ENCODE peak calls at places on chromosomes 1 and 21, in eight cellular contexts. One of them, this sample, is unnamed.

GRCh38 chr1:55131218-55131617 is 83.9 kb downstream of the USP24 start:
- DNase-seq in WTC11: no peak
- DNase-seq in mesothelial cell of epicardium: no peak
- DNase-seq in activated CD8-positive, alpha-beta memory T cell treated with anti-CD3 and anti-CD28 coated beads for 24 hours: no peak
- DNase-seq in NCI-H524 treated with DMSO at 0.1 percent for 48 hours: no peak
- DNase-seq in effector memory CD8-positive, alpha-beta T cell: no peak
- DNase-seq in tibial nerve: no peak
- DNase-seq in AG09309: no peak
- DNase-seq in this sample: no peak

GRCh38 chr1:228838717-228839500 is 103.6 kb downstream of the RHOU start:
- DNase-seq in WTC11: no peak
- DNase-seq in mesothelial cell of epicardium: no peak
- DNase-seq in activated CD8-positive, alpha-beta memory T cell treated with anti-CD3 and anti-CD28 coated beads for 24 hours: peak; percentile 19
- DNase-seq in NCI-H524 treated with DMSO at 0.1 percent for 48 hours: no peak
- DNase-seq in effector memory CD8-positive, alpha-beta T cell: no peak
- DNase-seq in tibial nerve: no peak
- DNase-seq in AG09309: no peak
- DNase-seq in this sample: no peak

GRCh38 chr21:39640754-39641153 is 28.0 kb downstream of the B3GALT5 start:
- DNase-seq in WTC11: no peak
- DNase-seq in mesothelial cell of epicardium: no peak
- DNase-seq in activated CD8-positive, alpha-beta memory T cell treated with anti-CD3 and anti-CD28 coated beads for 24 hours: no peak
- DNase-seq in NCI-H524 treated with DMSO at 0.1 percent for 48 hours: no peak
- DNase-seq in effector memory CD8-positive, alpha-beta T cell: no peak
- DNase-seq in tibial nerve: no peak
- DNase-seq in AG09309: no peak
- DNase-seq in this sample: no peak

GRCh38 chr1:201436969-201437368 is 15.4 kb upstream of the TNNI1 start:
- DNase-seq in WTC11: no peak
- DNase-seq in mesothelial cell of epicardium: no peak
- DNase-seq in activated CD8-positive, alpha-beta memory T cell treated with anti-CD3 and anti-CD28 coated beads for 24 hours: no peak
- DNase-seq in NCI-H524 treated with DMSO at 0.1 percent for 48 hours: no peak
- DNase-seq in effector memory CD8-positive, alpha-beta T cell: no peak
- DNase-seq in tibial nerve: no peak
- DNase-seq in AG09309: no peak
- DNase-seq in this sample: no peak

GRCh38 chr1:159804924-159805323 is 2.8 kb downstream of the FCRL6 start:
- DNase-seq in WTC11: no peak
- DNase-seq in mesothelial cell of epicardium: no peak
- DNase-seq in activated CD8-positive, alpha-beta memory T cell treated with anti-CD3 and anti-CD28 coated beads for 24 hours: no peak
- DNase-seq in NCI-H524 treated with DMSO at 0.1 percent for 48 hours: no peak
- DNase-seq in effector memory CD8-positive, alpha-beta T cell: no peak
- DNase-seq in tibial nerve: no peak
- DNase-seq in AG09309: no peak
- DNase-seq in this sample: no peak

GRCh38 chr1:6298530-6298929 is 37.6 kb upstream of the GPR153 start:
- DNase-seq in WTC11: no peak
- DNase-seq in mesothelial cell of epicardium: no peak
- DNase-seq in activated CD8-positive, alpha-beta memory T cell treated with anti-CD3 and anti-CD28 coated beads for 24 hours: no peak
- DNase-seq in NCI-H524 treated with DMSO at 0.1 percent for 48 hours: no peak
- DNase-seq in effector memory CD8-positive, alpha-beta T cell: no peak
- DNase-seq in tibial nerve: no peak
- DNase-seq in AG09309: no peak
- DNase-seq in this sample: no peak

GRCh38 chr1:65741993-65742392 is 50.7 kb upstream of the PDE4B start:
- DNase-seq in WTC11: no peak
- DNase-seq in mesothelial cell of epicardium: no peak
- DNase-seq in activated CD8-positive, alpha-beta memory T cell treated with anti-CD3 and anti-CD28 coated beads for 24 hours: no peak
- DNase-seq in NCI-H524 treated with DMSO at 0.1 percent for 48 hours: no peak
- DNase-seq in effector memory CD8-positive, alpha-beta T cell: no peak
- DNase-seq in tibial nerve: no peak
- DNase-seq in AG09309: no peak
- DNase-seq in this sample: no peak

GRCh38 chr1:154726443-154726842 is 118.5 kb upstream of the ADAR start:
- DNase-seq in WTC11: no peak
- DNase-seq in mesothelial cell of epicardium: no peak
- DNase-seq in activated CD8-positive, alpha-beta memory T cell treated with anti-CD3 and anti-CD28 coated beads for 24 hours: no peak
- DNase-seq in NCI-H524 treated with DMSO at 0.1 percent for 48 hours: no peak
- DNase-seq in effector memory CD8-positive, alpha-beta T cell: no peak
- DNase-seq in tibial nerve: no peak
- DNase-seq in AG09309: no peak
- DNase-seq in this sample: no peak

GRCh38 chr1:109514846-109515245 is 5.3 kb upstream of the AMIGO1 start:
- DNase-seq in WTC11: no peak
- DNase-seq in mesothelial cell of epicardium: no peak
- DNase-seq in activated CD8-positive, alpha-beta memory T cell treated with anti-CD3 and anti-CD28 coated beads for 24 hours: no peak
- DNase-seq in NCI-H524 treated with DMSO at 0.1 percent for 48 hours: no peak
- DNase-seq in effector memory CD8-positive, alpha-beta T cell: no peak
- DNase-seq in tibial nerve: no peak
- DNase-seq in AG09309: no peak
- DNase-seq in this sample: no peak

GRCh38 chr1:221742555-221743415 is 896 bp upstream of the DUSP10 start:
- DNase-seq in WTC11: peak; percentile 78
- DNase-seq in mesothelial cell of epicardium: peak; percentile 42
- DNase-seq in activated CD8-positive, alpha-beta memory T cell treated with anti-CD3 and anti-CD28 coated beads for 24 hours: peak; percentile 91
- DNase-seq in NCI-H524 treated with DMSO at 0.1 percent for 48 hours: peak; percentile 14
- DNase-seq in effector memory CD8-positive, alpha-beta T cell: peak; percentile 79
- DNase-seq in tibial nerve: peak; percentile 71
- DNase-seq in AG09309: no peak
- DNase-seq in this sample: no peak

GRCh38 chr1:23152966-23153684 is 15.5 kb downstream of the LUZP1 start:
- DNase-seq in WTC11: no peak
- DNase-seq in mesothelial cell of epicardium: no peak
- DNase-seq in activated CD8-positive, alpha-beta memory T cell treated with anti-CD3 and anti-CD28 coated beads for 24 hours: no peak
- DNase-seq in NCI-H524 treated with DMSO at 0.1 percent for 48 hours: no peak
- DNase-seq in effector memory CD8-positive, alpha-beta T cell: no peak
- DNase-seq in tibial nerve: no peak
- DNase-seq in AG09309: no peak
- DNase-seq in this sample: no peak

GRCh38 chr1:232110281-232111090 is 483.9 kb downstream of the DISC1 start:
- DNase-seq in WTC11: peak; percentile 73
- DNase-seq in mesothelial cell of epicardium: no peak
- DNase-seq in activated CD8-positive, alpha-beta memory T cell treated with anti-CD3 and anti-CD28 coated beads for 24 hours: no peak
- DNase-seq in NCI-H524 treated with DMSO at 0.1 percent for 48 hours: no peak
- DNase-seq in effector memory CD8-positive, alpha-beta T cell: no peak
- DNase-seq in tibial nerve: no peak
- DNase-seq in AG09309: peak; percentile 79
- DNase-seq in this sample: no peak

GRCh38 chr1:197776348-197777082 is 1.2 kb upstream of the DENND1B start:
- DNase-seq in WTC11: no peak
- DNase-seq in mesothelial cell of epicardium: no peak
- DNase-seq in activated CD8-positive, alpha-beta memory T cell treated with anti-CD3 and anti-CD28 coated beads for 24 hours: peak; percentile 70
- DNase-seq in NCI-H524 treated with DMSO at 0.1 percent for 48 hours: no peak
- DNase-seq in effector memory CD8-positive, alpha-beta T cell: peak; percentile 5
- DNase-seq in tibial nerve: no peak
- DNase-seq in AG09309: peak; percentile 86
- DNase-seq in this sample: no peak

GRCh38 chr1:18012686-18013085 is 94.9 kb upstream of the IGSF21 start:
- DNase-seq in WTC11: no peak
- DNase-seq in mesothelial cell of epicardium: no peak
- DNase-seq in activated CD8-positive, alpha-beta memory T cell treated with anti-CD3 and anti-CD28 coated beads for 24 hours: no peak
- DNase-seq in NCI-H524 treated with DMSO at 0.1 percent for 48 hours: peak; percentile 81
- DNase-seq in effector memory CD8-positive, alpha-beta T cell: no peak
- DNase-seq in tibial nerve: no peak
- DNase-seq in AG09309: no peak
- DNase-seq in this sample: no peak

GRCh38 chr1:910311-910880 is 13.3 kb upstream of the SAMD11 start:
- DNase-seq in WTC11: no peak
- DNase-seq in mesothelial cell of epicardium: no peak
- DNase-seq in activated CD8-positive, alpha-beta memory T cell treated with anti-CD3 and anti-CD28 coated beads for 24 hours: peak; percentile 52
- DNase-seq in NCI-H524 treated with DMSO at 0.1 percent for 48 hours: no peak
- DNase-seq in effector memory CD8-positive, alpha-beta T cell: no peak
- DNase-seq in tibial nerve: no peak
- DNase-seq in AG09309: no peak
- DNase-seq in this sample: no peak

GRCh38 chr1:36183309-36183856 is 27.4 kb downstream of the MAP7D1 start:
- DNase-seq in WTC11: no peak
- DNase-seq in mesothelial cell of epicardium: no peak
- DNase-seq in activated CD8-positive, alpha-beta memory T cell treated with anti-CD3 and anti-CD28 coated beads for 24 hours: no peak
- DNase-seq in NCI-H524 treated with DMSO at 0.1 percent for 48 hours: no peak
- DNase-seq in effector memory CD8-positive, alpha-beta T cell: no peak
- DNase-seq in tibial nerve: no peak
- DNase-seq in AG09309: no peak
- DNase-seq in this sample: no peak

GRCh38 chr1:110465038-110465813 is 14.3 kb downstream of the PROK1 start:
- DNase-seq in WTC11: no peak
- DNase-seq in mesothelial cell of epicardium: no peak
- DNase-seq in activated CD8-positive, alpha-beta memory T cell treated with anti-CD3 and anti-CD28 coated beads for 24 hours: no peak
- DNase-seq in NCI-H524 treated with DMSO at 0.1 percent for 48 hours: peak; percentile 35
- DNase-seq in effector memory CD8-positive, alpha-beta T cell: no peak
- DNase-seq in tibial nerve: no peak
- DNase-seq in AG09309: no peak
- DNase-seq in this sample: no peak

GRCh38 chr1:203178083-203178482 is 2.5 kb upstream of the MYBPH start:
- DNase-seq in WTC11: no peak
- DNase-seq in mesothelial cell of epicardium: no peak
- DNase-seq in activated CD8-positive, alpha-beta memory T cell treated with anti-CD3 and anti-CD28 coated beads for 24 hours: no peak
- DNase-seq in NCI-H524 treated with DMSO at 0.1 percent for 48 hours: peak; percentile 7
- DNase-seq in effector memory CD8-positive, alpha-beta T cell: no peak
- DNase-seq in tibial nerve: no peak
- DNase-seq in AG09309: no peak
- DNase-seq in this sample: no peak

GRCh38 chr1:197775282-197776262 is at the start of gene DENND1B:
- DNase-seq in WTC11: peak; percentile 83
- DNase-seq in mesothelial cell of epicardium: peak; percentile 59
- DNase-seq in activated CD8-positive, alpha-beta memory T cell treated with anti-CD3 and anti-CD28 coated beads for 24 hours: peak; percentile 91
- DNase-seq in NCI-H524 treated with DMSO at 0.1 percent for 48 hours: no peak
- DNase-seq in effector memory CD8-positive, alpha-beta T cell: peak; percentile 78
- DNase-seq in tibial nerve: peak; percentile 38
- DNase-seq in AG09309: peak; percentile 39
- DNase-seq in this sample: peak; percentile 26

GRCh38 chr1:226217273-226217672 is 6.2 kb upstream of the MIXL1 start:
- DNase-seq in WTC11: no peak
- DNase-seq in mesothelial cell of epicardium: no peak
- DNase-seq in activated CD8-positive, alpha-beta memory T cell treated with anti-CD3 and anti-CD28 coated beads for 24 hours: no peak
- DNase-seq in NCI-H524 treated with DMSO at 0.1 percent for 48 hours: no peak
- DNase-seq in effector memory CD8-positive, alpha-beta T cell: no peak
- DNase-seq in tibial nerve: no peak
- DNase-seq in AG09309: no peak
- DNase-seq in this sample: no peak

GRCh38 chr1:203126151-203126865 is 1.2 kb upstream of the ADORA1 start:
- DNase-seq in WTC11: no peak
- DNase-seq in mesothelial cell of epicardium: no peak
- DNase-seq in activated CD8-positive, alpha-beta memory T cell treated with anti-CD3 and anti-CD28 coated beads for 24 hours: peak; percentile 44
- DNase-seq in NCI-H524 treated with DMSO at 0.1 percent for 48 hours: no peak
- DNase-seq in effector memory CD8-positive, alpha-beta T cell: no peak
- DNase-seq in tibial nerve: no peak
- DNase-seq in AG09309: no peak
- DNase-seq in this sample: peak; percentile 9

GRCh38 chr1:176998396-176998795 is 166.1 kb downstream of the ASTN1 start:
- DNase-seq in WTC11: no peak
- DNase-seq in mesothelial cell of epicardium: no peak
- DNase-seq in activated CD8-positive, alpha-beta memory T cell treated with anti-CD3 and anti-CD28 coated beads for 24 hours: no peak
- DNase-seq in NCI-H524 treated with DMSO at 0.1 percent for 48 hours: peak; percentile 69
- DNase-seq in effector memory CD8-positive, alpha-beta T cell: no peak
- DNase-seq in tibial nerve: no peak
- DNase-seq in AG09309: no peak
- DNase-seq in this sample: no peak

GRCh38 chr21:44952116-44952928 is 12.5 kb downstream of the SLX9 start:
- DNase-seq in WTC11: no peak
- DNase-seq in mesothelial cell of epicardium: no peak
- DNase-seq in activated CD8-positive, alpha-beta memory T cell treated with anti-CD3 and anti-CD28 coated beads for 24 hours: no peak
- DNase-seq in NCI-H524 treated with DMSO at 0.1 percent for 48 hours: no peak
- DNase-seq in effector memory CD8-positive, alpha-beta T cell: no peak
- DNase-seq in tibial nerve: no peak
- DNase-seq in AG09309: no peak
- DNase-seq in this sample: no peak

GRCh38 chr21:29267666-29268065 is 31.1 kb upstream of the BACH1 start:
- DNase-seq in WTC11: no peak
- DNase-seq in mesothelial cell of epicardium: no peak
- DNase-seq in activated CD8-positive, alpha-beta memory T cell treated with anti-CD3 and anti-CD28 coated beads for 24 hours: no peak
- DNase-seq in NCI-H524 treated with DMSO at 0.1 percent for 48 hours: no peak
- DNase-seq in effector memory CD8-positive, alpha-beta T cell: no peak
- DNase-seq in tibial nerve: no peak
- DNase-seq in AG09309: no peak
- DNase-seq in this sample: no peak

GRCh38 chr1:58727363-58727762 is 27.5 kb upstream of the MYSM1 start:
- DNase-seq in WTC11: no peak
- DNase-seq in mesothelial cell of epicardium: no peak
- DNase-seq in activated CD8-positive, alpha-beta memory T cell treated with anti-CD3 and anti-CD28 coated beads for 24 hours: no peak
- DNase-seq in NCI-H524 treated with DMSO at 0.1 percent for 48 hours: peak; percentile 10
- DNase-seq in effector memory CD8-positive, alpha-beta T cell: no peak
- DNase-seq in tibial nerve: no peak
- DNase-seq in AG09309: peak; percentile 52
- DNase-seq in this sample: no peak

GRCh38 chr1:27473755-27474154 is 16.2 kb downstream of the WASF2 start:
- DNase-seq in WTC11: no peak
- DNase-seq in mesothelial cell of epicardium: no peak
- DNase-seq in activated CD8-positive, alpha-beta memory T cell treated with anti-CD3 and anti-CD28 coated beads for 24 hours: no peak
- DNase-seq in NCI-H524 treated with DMSO at 0.1 percent for 48 hours: no peak
- DNase-seq in effector memory CD8-positive, alpha-beta T cell: no peak
- DNase-seq in tibial nerve: no peak
- DNase-seq in AG09309: no peak
- DNase-seq in this sample: no peak

GRCh38 chr1:147168626-147169058 is 3.6 kb downstream of the PRKAB2 start:
- DNase-seq in WTC11: no peak
- DNase-seq in mesothelial cell of epicardium: no peak
- DNase-seq in activated CD8-positive, alpha-beta memory T cell treated with anti-CD3 and anti-CD28 coated beads for 24 hours: no peak
- DNase-seq in NCI-H524 treated with DMSO at 0.1 percent for 48 hours: no peak
- DNase-seq in effector memory CD8-positive, alpha-beta T cell: no peak
- DNase-seq in tibial nerve: peak; percentile 14
- DNase-seq in AG09309: no peak
- DNase-seq in this sample: no peak